ENCODE peak calls at places on chromosomes 13 and 19, in nine cellular contexts. R is CD4-positive, alpha-beta memory T cell; S is aorta; B is A673; G is SJSA1; A is heart right ventricle; K is CD8-positive, alpha-beta memory T cell; D is tibial artery; L is keratinocyte. N is an unnamed sample.

GRCh38 chr13:44578064-44578394 is 1.9 kb upstream of the TSC22D1 start:
- DNase-seq in R (no peak), S (no peak), B (no peak), G (no peak), A (no peak), K (no peak), D (peak; percentile 37), L (no peak), N (no peak)

GRCh38 chr13:114067381-114067885 is 65.0 kb downstream of the RASA3 start:
- DNase-seq in R (peak; percentile 36), S (peak; percentile 70), B (no peak), G (peak; percentile 45), A (no peak), K (no peak), D (peak; percentile 18), L (no peak), N (peak; percentile 43)

GRCh38 chr19:1497578-1498235 is 6.7 kb downstream of the REEP6 start:
- DNase-seq in R (no peak), S (no peak), B (no peak), G (no peak), A (no peak), K (no peak), D (no peak), L (no peak), N (no peak)

GRCh38 chr13:86020350-86021002 is 221.3 kb upstream of the SLITRK6 start:
- DNase-seq in R (no peak), S (no peak), B (peak; percentile 34), G (no peak), A (no peak), K (no peak), D (no peak), L (no peak), N (no peak)

GRCh38 chr19:37953576-37954303 is 46.7 kb downstream of the SIPA1L3 start:
- DNase-seq in R (no peak), S (no peak), B (peak; percentile 23), G (no peak), A (no peak), K (no peak), D (no peak), L (no peak), N (no peak)

GRCh38 chr19:47057328-47057727 is 8.9 kb upstream of the TMEM160 start:
- DNase-seq in R (no peak), S (no peak), B (no peak), G (no peak), A (no peak), K (no peak), D (no peak), L (no peak), N (no peak)

GRCh38 chr19:43467730-43468129 is 2.3 kb upstream of the LYPD3 start:
- DNase-seq in R (no peak), S (no peak), B (no peak), G (peak; percentile 53), A (no peak), K (no peak), D (no peak), L (no peak), N (peak; percentile 20)

GRCh38 chr19:50639121-50640112 is at the start of gene SYT3:
- DNase-seq in R (no peak), S (peak; percentile 82), B (peak; percentile 81), G (no peak), A (peak; percentile 50), K (peak; percentile 42), D (no peak), L (no peak), N (no peak)

GRCh38 chr13:33316890-33317289 is 31.3 kb upstream of the STARD13 start:
- DNase-seq in R (no peak), S (no peak), B (no peak), G (no peak), A (no peak), K (no peak), D (no peak), L (no peak), N (no peak)

GRCh38 chr13:78600317-78600899 is 2.9 kb downstream of the POU4F1 start:
- DNase-seq in R (no peak), S (no peak), B (no peak), G (no peak), A (no peak), K (no peak), D (no peak), L (no peak), N (no peak)

GRCh38 chr19:10915511-10916091 is 12.8 kb downstream of the YIPF2 start:
- DNase-seq in R (no peak), S (no peak), B (no peak), G (peak; percentile 36), A (no peak), K (no peak), D (no peak), L (no peak), N (no peak)

DNA sequence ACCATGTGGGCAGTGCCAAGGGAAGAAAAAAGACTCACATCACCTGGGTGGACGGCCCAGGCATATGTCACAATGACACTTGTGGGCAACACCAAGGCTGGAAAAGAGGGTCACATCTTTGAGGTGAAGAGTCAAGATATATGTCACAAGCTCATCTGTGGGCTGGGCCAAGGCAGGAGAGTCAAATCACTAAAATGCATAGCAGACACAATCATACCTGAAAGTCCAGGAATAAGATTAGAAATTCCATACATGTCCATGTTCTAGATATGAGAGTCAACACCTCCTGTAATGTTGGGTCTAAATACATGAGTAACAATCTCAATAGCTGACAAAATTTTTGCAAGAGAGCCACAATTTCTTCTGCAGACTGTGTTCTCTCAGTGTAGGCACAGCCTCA is 145.0 kb downstream of the ZNF675 start:
- DNase-seq in R (no peak), S (no peak), B (no peak), G (no peak), A (no peak), K (no peak), D (no peak), L (no peak), N (no peak)
- H3K9me3 ChIP-seq in R (no peaks in the 10 kb centered on the region), S (no peaks in the 10 kb centered on the region), B (peaks cover 43% of the 10 kb centered on the region), G (peaks cover 14% of the 10 kb centered on the region), A (no peaks in the 10 kb centered on the region), K (no peaks in the 10 kb centered on the region), D (no peaks in the 10 kb centered on the region), L (peaks cover 12% of the 10 kb centered on the region), N (peaks cover 5% of the 10 kb centered on the region)

GRCh38 chr13:19181621-19182485 is at the start of gene TUBA3C:
- DNase-seq in R (no peak), S (peak; percentile 69), B (no peak), G (no peak), A (no peak), K (no peak), D (no peak), L (no peak), N (no peak)

GRCh38 chr13:19179916-19180315 is 1.7 kb downstream of the TUBA3C start:
- DNase-seq in R (no peak), S (peak; percentile 28), B (no peak), G (no peak), A (no peak), K (no peak), D (no peak), L (no peak), N (no peak)

GRCh38 chr13:19182536-19182935 is 912 bp upstream of the TUBA3C start:
- DNase-seq in R (no peak), S (peak; percentile 22), B (no peak), G (no peak), A (no peak), K (no peak), D (no peak), L (no peak), N (no peak)

GRCh38 chr13:19178901-19179593 is 2.6 kb downstream of the TUBA3C start:
- DNase-seq in R (no peak), S (peak; percentile 16), B (no peak), G (no peak), A (no peak), K (no peak), D (no peak), L (no peak), N (no peak)

DNA sequence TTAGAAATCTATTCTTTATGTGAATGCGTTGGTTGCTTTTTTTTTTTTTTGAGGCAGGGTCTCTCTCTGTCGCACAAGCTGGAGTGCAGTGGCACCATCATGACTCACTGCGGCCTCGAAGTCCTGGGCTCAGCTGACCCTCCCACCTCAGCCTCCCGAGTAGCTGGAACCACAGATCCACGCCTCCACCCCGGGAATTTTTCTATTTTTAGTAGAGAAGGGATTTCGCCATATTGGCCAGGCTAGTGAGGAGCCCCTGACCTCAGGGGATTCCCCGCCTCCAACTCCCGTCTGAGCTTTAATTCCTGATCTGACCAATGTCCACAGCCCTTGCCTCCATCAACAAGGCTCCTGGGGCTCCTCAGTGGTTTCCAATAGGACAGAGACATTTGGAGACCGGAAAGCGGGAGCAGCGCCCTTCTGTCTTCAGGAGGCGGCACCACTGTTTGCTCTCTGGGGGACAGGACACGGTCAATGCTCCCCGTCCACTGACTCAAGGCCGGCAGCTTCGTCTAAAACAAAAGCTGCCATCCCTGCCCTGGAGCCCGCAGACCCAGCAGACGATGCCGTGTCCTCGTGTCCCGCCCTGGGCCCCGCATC is 503 bp downstream of the TUBA3C start:
- DNase-seq in R (no peak), S (peak; percentile 20), B (no peak), G (no peak), A (no peak), K (no peak), D (no peak), L (no peak), N (no peak)
- H3K4me1 ChIP-seq in R (no peaks in the 10 kb centered on the region), S (no peaks in the 10 kb centered on the region), B (no peaks in the 10 kb centered on the region), G (no peaks in the 10 kb centered on the region), A (no peaks in the 10 kb centered on the region), K (no peaks in the 10 kb centered on the region), D (no peaks in the 10 kb centered on the region), L (no peaks in the 10 kb centered on the region), N (no peaks in the 10 kb centered on the region)

GRCh38 chr19:16825312-16826168 is 3.7 kb upstream of the SIN3B start:
- DNase-seq in R (no peak), S (peak; percentile 78), B (peak; percentile 76), G (no peak), A (peak; percentile 50), K (no peak), D (peak; percentile 60), L (no peak), N (no peak)
- H3K4me3 ChIP-seq in R (no peak overlapping the region), S (peak overlapping the region; percentile 75), B (peak overlapping the region; percentile 46), G (peak overlapping the region; percentile 21), A (peak overlapping the region; percentile 34), K (peak overlapping the region; percentile 26), D (peak overlapping the region; percentile 42), L (peak overlapping the region; percentile 43), N (no peak overlapping the region)

GRCh38 chr19:54724644-54725043 is 402 bp downstream of the KIR3DL3 start:
- DNase-seq in R (no peak), S (no peak), B (no peak), G (no peak), A (no peak), K (no peak), D (no peak), L (no peak), N (no peak)

GRCh38 chr19:54728167-54728566 is 3.9 kb downstream of the KIR3DL3 start:
- DNase-seq in R (no peak), S (no peak), B (no peak), G (no peak), A (no peak), K (no peak), D (no peak), L (no peak), N (no peak)

GRCh38 chr19:54725321-54725720 is 1.1 kb downstream of the KIR3DL3 start:
- DNase-seq in R (no peak), S (no peak), B (no peak), G (no peak), A (no peak), K (no peak), D (no peak), L (no peak), N (no peak)

GRCh38 chr19:54727562-54727961 is 3.3 kb downstream of the KIR3DL3 start:
- DNase-seq in R (no peak), S (no peak), B (no peak), G (no peak), A (no peak), K (no peak), D (no peak), L (no peak), N (no peak)

GRCh38 chr19:54729416-54730188 is 5.4 kb downstream of the KIR3DL3 start:
- DNase-seq in R (no peak), S (no peak), B (no peak), G (no peak), A (no peak), K (no peak), D (no peak), L (no peak), N (no peak)
- H3K9me3 ChIP-seq in R (no peaks in the 10 kb centered on the region), S (peaks cover 1% of the 10 kb centered on the region), B (no peaks in the 10 kb centered on the region), G (no peaks in the 10 kb centered on the region), A (peaks cover 6% of the 10 kb centered on the region), K (no peaks in the 10 kb centered on the region), D (no peaks in the 10 kb centered on the region), L (peaks cover 7% of the 10 kb centered on the region), N (no peaks in the 10 kb centered on the region)

N was measured in CD4-positive, CD25-positive, alpha-beta regulatory T cell.